ENCODE peak calls at places on chromosome 13, in eight cellular contexts. M is tibial artery, L is progenitor cell of endocrine pancreas, A is activated B cell treated with CpG ODN at 0.5 μM for 24 hours, U is coronary artery, I is fibroblast of pulmonary artery, J is body of pancreas, Z is omental fat pad. W is an unnamed sample.

GRCh38 chr13:66563076-66563475 is 667.1 kb downstream of the PCDH9 start:
- DNase-seq in L (no peak), M (no peak), A (no peak), U (no peak), Z (no peak), J (no peak), I (no peak), W (no peak)

GRCh38 chr13:30033681-30034447 is 183.4 kb upstream of the UBL3 start:
- DNase-seq in M (no peak), J (no peak), I (peak), U (no peak), L (no peak), A (no peak), Z (no peak), W (no peak)

GRCh38 chr13:20721454-20722357 is 18.2 kb downstream of the IL17D start:
- DNase-seq in Z (no peak), A (no peak), J (peak), U (no peak), L (no peak), I (peak), M (peak), W (no peak)

GRCh38 chr13:44116562-44117315 is 237.0 kb downstream of the LACC1 start:
- DNase-seq in I (peak), L (no peak), Z (no peak), J (no peak), U (no peak), M (no peak), A (no peak), W (no peak)

GRCh38 chr13:99386911-99387788 is 80.0 kb upstream of the GPR183 start:
- DNase-seq in Z (peak), I (peak), M (no peak), A (peak), U (peak), L (peak), J (no peak), W (peak)

GRCh38 chr13:27036236-27036981 is 135.2 kb downstream of the USP12 start:
- DNase-seq in J (no peak), A (no peak), U (no peak), Z (no peak), M (no peak), I (no peak), L (no peak), W (no peak)

GRCh38 chr13:58630794-58631193 is 999.2 kb downstream of the PCDH17 start:
- DNase-seq in J (no peak), I (no peak), L (no peak), U (no peak), A (no peak), Z (no peak), M (no peak), W (no peak)

GRCh38 chr13:91238036-91238435 is 109.5 kb upstream of the MIR17HG start:
- DNase-seq in L (no peak), U (no peak), M (no peak), I (no peak), Z (no peak), J (no peak), A (no peak), W (no peak)

GRCh38 chr13:113093580-113094409 is 11.8 kb upstream of the F7 start:
- DNase-seq in L (no peak), M (no peak), Z (no peak), I (no peak), U (no peak), A (no peak), J (no peak), W (no peak)

GRCh38 chr13:51997641-51998330 is 13.5 kb downstream of the ATP7B start:
- DNase-seq in L (no peak), Z (no peak), U (no peak), A (no peak), I (no peak), J (peak), M (no peak), W (peak)

GRCh38 chr13:72820898-72821279 is 39.0 kb downstream of the PIBF1 start:
- DNase-seq in L (no peak), I (no peak), J (no peak), A (no peak), Z (no peak), U (no peak), M (no peak), W (no peak)

GRCh38 chr13:42996584-42996983 is 4.5 kb upstream of the EPSTI1 start:
- DNase-seq in L (no peak), J (no peak), I (peak), M (no peak), Z (no peak), A (no peak), U (no peak), W (no peak)

GRCh38 chr13:42355841-42356575 is 84.1 kb downstream of the AKAP11 start:
- DNase-seq in J (no peak), A (no peak), U (no peak), Z (no peak), I (no peak), M (no peak), L (no peak), W (no peak)

GRCh38 chr13:110197041-110197440 is 109.9 kb downstream of the COL4A1 start:
- DNase-seq in I (peak), L (no peak), J (no peak), U (peak), M (no peak), A (no peak), Z (no peak), W (no peak)

GRCh38 chr13:33279898-33280549 is 5.5 kb downstream of the STARD13 start:
- DNase-seq in L (no peak), Z (no peak), A (no peak), U (no peak), J (no peak), M (peak), I (peak), W (no peak)

GRCh38 chr13:33789757-33790156 is 28.2 kb upstream of the RFC3 start:
- DNase-seq in A (no peak), Z (no peak), U (no peak), J (no peak), I (no peak), L (no peak), M (no peak), W (no peak)

GRCh38 chr13:109725297-109725696 is 61.1 kb downstream of the IRS2 start:
- DNase-seq in Z (no peak), L (no peak), A (no peak), M (no peak), J (no peak), I (no peak), U (no peak), W (no peak)

GRCh38 chr13:20525144-20525600 is 485 bp downstream of the CRYL1 start:
- DNase-seq in I (peak), U (no peak), A (no peak), L (no peak), Z (no peak), J (peak), M (no peak), W (no peak)

GRCh38 chr13:44048326-44048725 is 168.6 kb downstream of the LACC1 start:
- DNase-seq in J (no peak), Z (no peak), M (no peak), L (no peak), A (no peak), I (peak), U (no peak), W (no peak)

GRCh38 chr13:21668665-21669599 is 1.9 kb upstream of the FGF9 start:
- DNase-seq in M (peak), J (peak), U (no peak), A (peak), L (peak), Z (no peak), I (peak), W (no peak)

GRCh38 chr13:113086031-113086750 is 19.4 kb upstream of the F7 start:
- DNase-seq in L (no peak), M (no peak), I (peak), U (no peak), J (no peak), A (no peak), Z (no peak), W (no peak)

GRCh38 chr13:73401769-73402168 is 343.0 kb downstream of the KLF5 start:
- DNase-seq in A (no peak), L (no peak), I (no peak), Z (no peak), M (no peak), J (no peak), U (no peak), W (no peak)

GRCh38 chr13:20387441-20387971 is 138.2 kb downstream of the CRYL1 start:
- DNase-seq in A (no peak), L (no peak), M (no peak), U (peak), I (no peak), J (no peak), Z (no peak), W (no peak)

GRCh38 chr13:31951215-31951678 is 80.3 kb upstream of the FRY start:
- DNase-seq in A (peak), L (no peak), I (no peak), U (no peak), J (peak), M (peak), Z (no peak), W (no peak)

GRCh38 chr13:43720780-43721397 is 65.9 kb downstream of the ENOX1 start:
- DNase-seq in U (no peak), A (no peak), M (no peak), Z (no peak), L (no peak), I (peak), J (no peak), W (no peak)

GRCh38 chr13:89897681-89898080 is 1449.8 kb upstream of the MIR17HG start:
- DNase-seq in Z (no peak), M (no peak), A (no peak), U (no peak), I (no peak), J (no peak), L (no peak), W (no peak)

GRCh38 chr13:25375727-25376358 is 4.1 kb downstream of the ATP8A2 start:
- DNase-seq in J (peak), Z (no peak), I (peak), L (peak), A (no peak), M (no peak), U (no peak), W (no peak)

GRCh38 chr13:113493315-113493951 is 2.9 kb upstream of the DCUN1D2 start:
- DNase-seq in M (no peak), J (peak), I (peak), U (no peak), Z (no peak), A (no peak), L (no peak), W (no peak)

GRCh38 chr13:31755211-31755610 is 15.9 kb downstream of the RXFP2 start:
- DNase-seq in Z (no peak), U (no peak), A (no peak), M (no peak), I (no peak), L (no peak), J (no peak), W (no peak)

GRCh38 chr13:98246538-98247172 is 69.6 kb upstream of the RNF113B start:
- DNase-seq in A (no peak), J (no peak), I (no peak), Z (no peak), U (no peak), M (no peak), L (no peak), W (no peak)

GRCh38 chr13:30143671-30144400 is 163.5 kb downstream of the KATNAL1 start:
- DNase-seq in U (no peak), M (no peak), Z (no peak), L (no peak), J (no peak), I (peak), A (no peak), W (no peak)

GRCh38 chr13:27569405-27569804 is 50.9 kb downstream of the LNX2 start:
- DNase-seq in J (no peak), I (no peak), Z (no peak), A (no peak), L (no peak), U (no peak), M (no peak), W (no peak)

GRCh38 chr13:25906211-25906661 is 145.6 kb downstream of the SHISA2 start:
- DNase-seq in A (no peak), Z (no peak), L (no peak), I (no peak), M (no peak), J (no peak), U (no peak), W (no peak)

GRCh38 chr13:98930014-98930625 is 47.7 kb downstream of the DOCK9 start:
- DNase-seq in J (no peak), A (no peak), L (no peak), I (no peak), U (no peak), Z (no peak), M (no peak), W (no peak)

GRCh38 chr13:33261426-33262068 is 24.0 kb downstream of the STARD13 start:
- DNase-seq in A (no peak), I (no peak), Z (no peak), J (no peak), L (no peak), U (no peak), M (no peak), W (no peak)

DNA sequence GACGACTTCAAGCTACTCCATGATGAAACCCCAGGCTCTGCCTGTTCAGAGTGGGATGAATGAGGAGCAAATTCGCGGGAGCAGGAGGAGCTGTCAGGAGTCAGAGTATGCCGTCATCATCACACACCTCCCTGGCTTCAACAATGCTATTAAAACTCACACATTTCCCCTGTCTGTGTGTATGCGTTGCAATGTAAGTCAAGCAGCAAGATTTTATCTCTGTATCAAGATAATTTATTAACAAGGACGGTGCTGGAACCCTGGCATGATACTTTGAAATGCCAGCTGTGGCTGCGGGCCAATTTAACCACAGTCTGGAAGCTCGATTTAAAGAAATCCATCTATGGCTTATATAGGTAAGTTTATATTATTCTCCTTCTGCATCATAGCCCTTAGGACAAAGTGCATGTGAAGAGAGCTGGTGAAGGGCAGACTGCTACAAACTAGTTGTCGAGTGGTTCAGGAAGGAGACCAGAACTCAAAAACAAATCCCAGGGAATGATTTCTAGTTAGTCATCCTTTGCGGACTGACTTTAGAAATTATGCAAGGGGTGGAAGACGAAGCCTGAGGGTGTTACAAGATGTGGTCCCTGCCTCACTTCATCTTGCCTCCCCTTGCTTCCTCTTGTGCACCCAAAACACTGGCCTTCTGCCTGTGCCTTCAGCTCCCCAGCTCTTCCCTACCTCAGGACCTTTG is 486.5 kb downstream of the COG6 start:
- DNase-seq in L (no peak), A (no peak), U (no peak), M (no peak), Z (no peak), I (no peak), J (no peak), W (no peak)
- TF ChIP-seq CTCF in L (no peak), A (no peak), U (no peak), M (no peak), Z (no peak), I (no peak), J (no peak), W (no peak)

GRCh38 chr13:85666356-85666755 is 132.9 kb downstream of the SLITRK6 start:
- DNase-seq in M (no peak), U (no peak), I (no peak), A (no peak), J (no peak), Z (no peak), L (no peak), W (no peak)
- TF ChIP-seq CTCF in M (no peak), U (no peak), I (no peak), A (no peak), J (no peak), Z (no peak), L (no peak), W (no peak)

GRCh38 chr13:47455581-47455980 is 545.5 kb downstream of the SUCLA2 start:
- DNase-seq in J (no peak), L (no peak), A (no peak), I (peak), Z (no peak), U (no peak), M (no peak), W (no peak)
- TF ChIP-seq CTCF in J (no peak), L (peak), A (no peak), I (peak), Z (no peak), U (no peak), M (no peak), W (no peak)

DNA sequence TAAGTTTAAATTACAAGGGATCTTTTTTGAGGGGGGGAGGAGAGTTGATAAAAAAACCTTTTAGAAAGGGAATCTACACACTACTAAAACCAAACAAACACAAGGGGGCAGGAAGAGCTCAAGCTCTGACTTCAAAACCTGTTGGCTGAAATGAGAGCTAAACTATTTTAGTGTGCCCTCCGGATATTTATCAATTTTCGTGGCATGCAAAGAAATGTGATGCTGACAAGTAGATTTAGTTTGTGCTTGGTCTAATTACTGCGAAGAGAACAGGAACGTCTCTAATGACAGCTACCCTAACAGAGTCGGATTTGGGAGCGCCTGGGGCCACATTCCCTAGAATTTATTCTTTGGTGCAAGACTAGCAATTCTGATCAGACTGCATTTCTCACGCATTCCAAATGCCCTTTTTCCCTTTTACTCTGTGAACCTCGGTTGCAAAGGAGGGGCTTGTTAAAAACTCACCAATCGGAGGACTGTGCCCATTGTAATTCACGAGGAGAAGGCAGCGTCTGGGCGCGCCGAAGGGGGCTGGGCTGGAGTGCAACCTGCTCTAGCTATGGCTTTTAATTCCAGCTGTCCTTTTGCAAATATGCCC is 804 bp upstream of the FREM2 start:
- DNase-seq in J (no peak), Z (no peak), L (peak), I (peak), A (no peak), U (no peak), M (no peak), W (no peak)
- TF ChIP-seq CTCF in J (peak), Z (no peak), L (peak), I (peak), A (no peak), U (no peak), M (no peak), W (peak)